ENCODE peak calls at places on chromosome 16, in six cellular contexts. One of them, this sample, is unnamed.
A peak's percentile ranks its signal among the peaks of the same experiment; 100 is the strongest.

GRCh38 chr16:67923414-67924127 is 8.1 kb downstream of the CTRL start:
- DNase-seq in fibroblast of pulmonary artery: no peak
- DNase-seq in stimulated activated CD4-positive, alpha-beta T cell treated with anti-CD3 and anti-CD28 coated beads, Interleukin-2, amount 100 ng/mL, for 48 hours: no peak
- DNase-seq in body of pancreas: peak; percentile 48
- DNase-seq in bronchial epithelial cell: no peak
- DNase-seq in mucosa of gallbladder: no peak
- DNase-seq in this sample: peak; percentile 65

GRCh38 chr16:85484337-85485295 is 128.5 kb upstream of the GSE1 start:
- DNase-seq in fibroblast of pulmonary artery: no peak
- DNase-seq in bronchial epithelial cell: no peak
- DNase-seq in stimulated activated CD4-positive, alpha-beta T cell treated with anti-CD3 and anti-CD28 coated beads, Interleukin-2, amount 100 ng/mL, for 48 hours: no peak
- DNase-seq in mucosa of gallbladder: no peak
- DNase-seq in body of pancreas: no peak
- DNase-seq in this sample: no peak

GRCh38 chr16:51152691-51153261 is 1.7 kb upstream of the SALL1 start:
- DNase-seq in stimulated activated CD4-positive, alpha-beta T cell treated with anti-CD3 and anti-CD28 coated beads, Interleukin-2, amount 100 ng/mL, for 48 hours: no peak
- DNase-seq in fibroblast of pulmonary artery: peak; percentile 21
- DNase-seq in mucosa of gallbladder: no peak
- DNase-seq in bronchial epithelial cell: no peak
- DNase-seq in body of pancreas: no peak
- DNase-seq in this sample: no peak

GRCh38 chr16:14215941-14216340 is 144.8 kb downstream of the MRTFB start:
- DNase-seq in fibroblast of pulmonary artery: no peak
- DNase-seq in bronchial epithelial cell: no peak
- DNase-seq in mucosa of gallbladder: no peak
- DNase-seq in stimulated activated CD4-positive, alpha-beta T cell treated with anti-CD3 and anti-CD28 coated beads, Interleukin-2, amount 100 ng/mL, for 48 hours: no peak
- DNase-seq in body of pancreas: no peak
- DNase-seq in this sample: no peak

GRCh38 chr16:11233727-11234376 is 22.2 kb downstream of the SOCS1 start:
- DNase-seq in bronchial epithelial cell: no peak
- DNase-seq in stimulated activated CD4-positive, alpha-beta T cell treated with anti-CD3 and anti-CD28 coated beads, Interleukin-2, amount 100 ng/mL, for 48 hours: peak; percentile 76
- DNase-seq in mucosa of gallbladder: no peak
- DNase-seq in fibroblast of pulmonary artery: no peak
- DNase-seq in body of pancreas: no peak
- DNase-seq in this sample: no peak

GRCh38 chr16:74601131-74601871 is 5.6 kb downstream of the GLG1 start:
- DNase-seq in body of pancreas: no peak
- DNase-seq in bronchial epithelial cell: peak; percentile 55
- DNase-seq in mucosa of gallbladder: no peak
- DNase-seq in stimulated activated CD4-positive, alpha-beta T cell treated with anti-CD3 and anti-CD28 coated beads, Interleukin-2, amount 100 ng/mL, for 48 hours: peak; percentile 23
- DNase-seq in fibroblast of pulmonary artery: no peak
- DNase-seq in this sample: no peak

GRCh38 chr16:11208916-11209665 is 46.9 kb downstream of the SOCS1 start:
- DNase-seq in fibroblast of pulmonary artery: peak; percentile 44
- DNase-seq in body of pancreas: no peak
- DNase-seq in mucosa of gallbladder: no peak
- DNase-seq in stimulated activated CD4-positive, alpha-beta T cell treated with anti-CD3 and anti-CD28 coated beads, Interleukin-2, amount 100 ng/mL, for 48 hours: no peak
- DNase-seq in bronchial epithelial cell: peak; percentile 94
- DNase-seq in this sample: no peak

GRCh38 chr16:11181889-11182279 is 74.1 kb downstream of the SOCS1 start:
- DNase-seq in fibroblast of pulmonary artery: no peak
- DNase-seq in stimulated activated CD4-positive, alpha-beta T cell treated with anti-CD3 and anti-CD28 coated beads, Interleukin-2, amount 100 ng/mL, for 48 hours: no peak
- DNase-seq in mucosa of gallbladder: no peak
- DNase-seq in bronchial epithelial cell: peak; percentile 29
- DNase-seq in body of pancreas: no peak
- DNase-seq in this sample: no peak

GRCh38 chr16:12896562-12896961 is 4.8 kb upstream of the SHISA9 start:
- DNase-seq in mucosa of gallbladder: no peak
- DNase-seq in fibroblast of pulmonary artery: peak; percentile 3
- DNase-seq in bronchial epithelial cell: peak; percentile 10
- DNase-seq in stimulated activated CD4-positive, alpha-beta T cell treated with anti-CD3 and anti-CD28 coated beads, Interleukin-2, amount 100 ng/mL, for 48 hours: no peak
- DNase-seq in body of pancreas: peak; percentile 19
- DNase-seq in this sample: no peak

GRCh38 chr16:84687715-84688114 is 12.1 kb upstream of the USP10 start:
- DNase-seq in stimulated activated CD4-positive, alpha-beta T cell treated with anti-CD3 and anti-CD28 coated beads, Interleukin-2, amount 100 ng/mL, for 48 hours: no peak
- DNase-seq in body of pancreas: no peak
- DNase-seq in bronchial epithelial cell: peak; percentile 89
- DNase-seq in mucosa of gallbladder: no peak
- DNase-seq in fibroblast of pulmonary artery: peak; percentile 94
- DNase-seq in this sample: no peak

GRCh38 chr16:66604376-66605176 is at the start of gene CMTM3:
- DNase-seq in mucosa of gallbladder: peak; percentile 61
- DNase-seq in stimulated activated CD4-positive, alpha-beta T cell treated with anti-CD3 and anti-CD28 coated beads, Interleukin-2, amount 100 ng/mL, for 48 hours: peak; percentile 76
- DNase-seq in bronchial epithelial cell: no peak
- DNase-seq in body of pancreas: peak; percentile 56
- DNase-seq in fibroblast of pulmonary artery: peak; percentile 64
- DNase-seq in this sample: peak; percentile 60

GRCh38 chr16:4800290-4801041 is 2.0 kb downstream of the ROGDI start:
- DNase-seq in bronchial epithelial cell: peak; percentile 46
- DNase-seq in stimulated activated CD4-positive, alpha-beta T cell treated with anti-CD3 and anti-CD28 coated beads, Interleukin-2, amount 100 ng/mL, for 48 hours: no peak
- DNase-seq in body of pancreas: peak; percentile 77
- DNase-seq in fibroblast of pulmonary artery: no peak
- DNase-seq in mucosa of gallbladder: peak; percentile 57
- DNase-seq in this sample: peak; percentile 91

GRCh38 chr16:51407199-51407598 is 256.1 kb upstream of the SALL1 start:
- DNase-seq in bronchial epithelial cell: peak; percentile 69
- DNase-seq in mucosa of gallbladder: no peak
- DNase-seq in body of pancreas: no peak
- DNase-seq in fibroblast of pulmonary artery: no peak
- DNase-seq in stimulated activated CD4-positive, alpha-beta T cell treated with anti-CD3 and anti-CD28 coated beads, Interleukin-2, amount 100 ng/mL, for 48 hours: no peak
- DNase-seq in this sample: no peak

GRCh38 chr16:30745082-30745481 is 3.1 kb upstream of the PHKG2 start:
- DNase-seq in bronchial epithelial cell: peak; percentile 25
- DNase-seq in fibroblast of pulmonary artery: no peak
- DNase-seq in body of pancreas: no peak
- DNase-seq in stimulated activated CD4-positive, alpha-beta T cell treated with anti-CD3 and anti-CD28 coated beads, Interleukin-2, amount 100 ng/mL, for 48 hours: no peak
- DNase-seq in mucosa of gallbladder: no peak
- DNase-seq in this sample: no peak

GRCh38 chr16:57999971-58000705 is at the start of gene ZNF319:
- DNase-seq in bronchial epithelial cell: no peak
- DNase-seq in fibroblast of pulmonary artery: no peak
- DNase-seq in stimulated activated CD4-positive, alpha-beta T cell treated with anti-CD3 and anti-CD28 coated beads, Interleukin-2, amount 100 ng/mL, for 48 hours: no peak
- DNase-seq in body of pancreas: no peak
- DNase-seq in mucosa of gallbladder: no peak
- DNase-seq in this sample: no peak

GRCh38 chr16:67964477-67965131 is 3.8 kb downstream of the SLC12A4 start:
- DNase-seq in fibroblast of pulmonary artery: no peak
- DNase-seq in bronchial epithelial cell: no peak
- DNase-seq in body of pancreas: no peak
- DNase-seq in stimulated activated CD4-positive, alpha-beta T cell treated with anti-CD3 and anti-CD28 coated beads, Interleukin-2, amount 100 ng/mL, for 48 hours: no peak
- DNase-seq in mucosa of gallbladder: no peak
- DNase-seq in this sample: no peak

GRCh38 chr16:23149993-23150364 is 727 bp upstream of the USP31 start:
- DNase-seq in mucosa of gallbladder: no peak
- DNase-seq in bronchial epithelial cell: no peak
- DNase-seq in fibroblast of pulmonary artery: no peak
- DNase-seq in stimulated activated CD4-positive, alpha-beta T cell treated with anti-CD3 and anti-CD28 coated beads, Interleukin-2, amount 100 ng/mL, for 48 hours: no peak
- DNase-seq in body of pancreas: no peak
- DNase-seq in this sample: no peak

GRCh38 chr16:68575082-68575481 is 36.0 kb downstream of the ZFP90 start:
- DNase-seq in mucosa of gallbladder: no peak
- DNase-seq in fibroblast of pulmonary artery: no peak
- DNase-seq in body of pancreas: no peak
- DNase-seq in stimulated activated CD4-positive, alpha-beta T cell treated with anti-CD3 and anti-CD28 coated beads, Interleukin-2, amount 100 ng/mL, for 48 hours: no peak
- DNase-seq in bronchial epithelial cell: peak; percentile 67
- DNase-seq in this sample: no peak

GRCh38 chr16:81987706-81988105 is 23.6 kb downstream of the SDR42E1 start:
- DNase-seq in bronchial epithelial cell: peak; percentile 38
- DNase-seq in stimulated activated CD4-positive, alpha-beta T cell treated with anti-CD3 and anti-CD28 coated beads, Interleukin-2, amount 100 ng/mL, for 48 hours: no peak
- DNase-seq in body of pancreas: no peak
- DNase-seq in fibroblast of pulmonary artery: no peak
- DNase-seq in mucosa of gallbladder: no peak
- DNase-seq in this sample: no peak

GRCh38 chr16:27712251-27712711 is 162.3 kb downstream of the KATNIP start:
- DNase-seq in bronchial epithelial cell: no peak
- DNase-seq in body of pancreas: no peak
- DNase-seq in stimulated activated CD4-positive, alpha-beta T cell treated with anti-CD3 and anti-CD28 coated beads, Interleukin-2, amount 100 ng/mL, for 48 hours: no peak
- DNase-seq in mucosa of gallbladder: no peak
- DNase-seq in fibroblast of pulmonary artery: no peak
- DNase-seq in this sample: peak; percentile 55

GRCh38 chr16:19871721-19872120 is 12.9 kb downstream of the GPRC5B start:
- DNase-seq in bronchial epithelial cell: no peak
- DNase-seq in mucosa of gallbladder: no peak
- DNase-seq in body of pancreas: no peak
- DNase-seq in fibroblast of pulmonary artery: no peak
- DNase-seq in stimulated activated CD4-positive, alpha-beta T cell treated with anti-CD3 and anti-CD28 coated beads, Interleukin-2, amount 100 ng/mL, for 48 hours: no peak
- DNase-seq in this sample: peak; percentile 10

GRCh38 chr16:88888057-88888777 is 21.8 kb upstream of the PABPN1L start:
- DNase-seq in body of pancreas: no peak
- DNase-seq in stimulated activated CD4-positive, alpha-beta T cell treated with anti-CD3 and anti-CD28 coated beads, Interleukin-2, amount 100 ng/mL, for 48 hours: no peak
- DNase-seq in fibroblast of pulmonary artery: no peak
- DNase-seq in mucosa of gallbladder: no peak
- DNase-seq in bronchial epithelial cell: no peak
- DNase-seq in this sample: no peak

GRCh38 chr16:27406729-27407128 is 4.8 kb downstream of the IL21R start:
- DNase-seq in body of pancreas: no peak
- DNase-seq in bronchial epithelial cell: no peak
- DNase-seq in mucosa of gallbladder: no peak
- DNase-seq in fibroblast of pulmonary artery: no peak
- DNase-seq in stimulated activated CD4-positive, alpha-beta T cell treated with anti-CD3 and anti-CD28 coated beads, Interleukin-2, amount 100 ng/mL, for 48 hours: no peak
- DNase-seq in this sample: no peak

GRCh38 chr16:12988071-12988470 is 86.7 kb downstream of the SHISA9 start:
- DNase-seq in mucosa of gallbladder: no peak
- DNase-seq in body of pancreas: no peak
- DNase-seq in stimulated activated CD4-positive, alpha-beta T cell treated with anti-CD3 and anti-CD28 coated beads, Interleukin-2, amount 100 ng/mL, for 48 hours: no peak
- DNase-seq in bronchial epithelial cell: no peak
- DNase-seq in fibroblast of pulmonary artery: no peak
- DNase-seq in this sample: no peak

GRCh38 chr16:88790312-88791150 is 5.5 kb upstream of the PIEZO1 start:
- DNase-seq in mucosa of gallbladder: no peak
- DNase-seq in fibroblast of pulmonary artery: no peak
- DNase-seq in stimulated activated CD4-positive, alpha-beta T cell treated with anti-CD3 and anti-CD28 coated beads, Interleukin-2, amount 100 ng/mL, for 48 hours: peak; percentile 55
- DNase-seq in body of pancreas: no peak
- DNase-seq in bronchial epithelial cell: no peak
- DNase-seq in this sample: no peak

GRCh38 chr16:84616515-84616914 is 1.4 kb downstream of the COTL1 start:
- DNase-seq in stimulated activated CD4-positive, alpha-beta T cell treated with anti-CD3 and anti-CD28 coated beads, Interleukin-2, amount 100 ng/mL, for 48 hours: no peak
- DNase-seq in bronchial epithelial cell: no peak
- DNase-seq in mucosa of gallbladder: no peak
- DNase-seq in body of pancreas: no peak
- DNase-seq in fibroblast of pulmonary artery: no peak
- DNase-seq in this sample: no peak

This sample was measured in head of caudate nucleus.